ENCODE peak calls at places on chromosomes 4 and X, in six cellular contexts. J, E, F, Z, V and M are unnamed samples.

GRCh38 chr4:84920591-84920990 is 45.9 kb downstream of the WDFY3 start:
- DNase-seq in J (no peak), E (no peak), F (no peak), Z (no peak), V (no peak), M (no peak)

GRCh38 chr4:123816462-123816861 is 419.9 kb downstream of the SPRY1 start:
- DNase-seq in J (no peak), E (no peak), F (no peak), Z (no peak), V (no peak), M (no peak)

GRCh38 chr4:123622572-123622971 is 226.0 kb downstream of the SPRY1 start:
- DNase-seq in J (no peak), E (no peak), F (no peak), Z (no peak), V (no peak), M (no peak)

GRCh38 chr4:8896071-8896470 is 24.4 kb upstream of the HMX1 start:
- DNase-seq in J (no peak), E (no peak), F (no peak), Z (no peak), V (no peak), M (no peak)

GRCh38 chr4:169619518-169619957 is 840 bp upstream of the CLCN3 start:
- DNase-seq in J (no peak), E (no peak), F (peak; percentile 36), Z (peak; percentile 43), V (peak; percentile 15), M (no peak)

GRCh38 chr4:152485726-152486276 is 50.1 kb downstream of the FBXW7 start:
- DNase-seq in J (no peak), E (no peak), F (peak; percentile 9), Z (no peak), V (no peak), M (no peak)

GRCh38 chr4:39539026-39539690 is 11.9 kb upstream of the UGDH start:
- DNase-seq in J (no peak), E (no peak), F (no peak), Z (no peak), V (no peak), M (no peak)

GRCh38 chrX:119573840-119574393 is 446 bp upstream of the UBE2A start:
- DNase-seq in J (no peak), E (no peak), F (no peak), Z (peak; percentile 8), V (peak; percentile 32), M (no peak)

GRCh38 chrX:150792949-150793527 is 99.8 kb downstream of the MTMR1 start:
- DNase-seq in J (no peak), E (no peak), F (no peak), Z (no peak), V (no peak), M (no peak)

GRCh38 chr4:187606581-187606980 is 389.0 kb upstream of the ZFP42 start:
- DNase-seq in J (no peak), E (no peak), F (no peak), Z (peak; percentile 25), V (peak; percentile 3), M (no peak)

GRCh38 chr4:7338876-7339623 is 95.7 kb downstream of the PSAPL1 start:
- DNase-seq in J (no peak), E (peak; percentile 77), F (no peak), Z (no peak), V (no peak), M (no peak)

GRCh38 chr4:99811850-99812249 is 4.8 kb upstream of the DAPP1 start:
- DNase-seq in J (no peak), E (no peak), F (peak; percentile 29), Z (peak; percentile 91), V (no peak), M (no peak)

GRCh38 chr4:188198980-188199792 is 59.9 kb downstream of the TRIML1 start:
- DNase-seq in J (no peak), E (no peak), F (no peak), Z (no peak), V (no peak), M (no peak)

GRCh38 chr4:64897683-64898082 is 488.4 kb upstream of the TECRL start:
- DNase-seq in J (no peak), E (no peak), F (no peak), Z (no peak), V (no peak), M (no peak)

GRCh38 chr4:8732681-8733243 is 138.9 kb downstream of the HMX1 start:
- DNase-seq in J (no peak), E (peak; percentile 30), F (no peak), Z (no peak), V (no peak), M (no peak)

GRCh38 chr4:173252024-173252935 is 81.9 kb downstream of the HMGB2 start:
- DNase-seq in J (peak; percentile 28), E (no peak), F (no peak), Z (no peak), V (no peak), M (no peak)

GRCh38 chr4:78058591-78059523 is 1.7 kb downstream of the FRAS1 start:
- DNase-seq in J (peak; percentile 30), E (peak; percentile 84), F (no peak), Z (no peak), V (no peak), M (no peak)

GRCh38 chr4:15400911-15401671 is 26.7 kb upstream of the C1QTNF7 start:
- DNase-seq in J (no peak), E (peak; percentile 88), F (peak; percentile 8), Z (peak; percentile 85), V (no peak), M (no peak)

GRCh38 chrX:11558972-11559371 is 106.7 kb downstream of the ARHGAP6 start:
- DNase-seq in J (no peak), E (no peak), F (peak; percentile 10), Z (peak; percentile 24), V (no peak), M (no peak)

GRCh38 chr4:41361831-41362646 is 105.3 kb downstream of the UCHL1 start:
- DNase-seq in J (no peak), E (no peak), F (no peak), Z (no peak), V (peak; percentile 65), M (peak; percentile 50)

GRCh38 chrX:72023071-72023470 is 108.6 kb downstream of the RTL5 start:
- DNase-seq in J (no peak), E (peak; percentile 26), F (no peak), Z (no peak), V (no peak), M (no peak)

GRCh38 chr4:115165503-115165902 is 52.1 kb upstream of the NDST4 start:
- DNase-seq in J (no peak), E (no peak), F (no peak), Z (no peak), V (no peak), M (no peak)

GRCh38 chr4:8709050-8709728 is 116.6 kb downstream of the CPZ start:
- DNase-seq in J (no peak), E (no peak), F (no peak), Z (no peak), V (no peak), M (no peak)

GRCh38 chrX:101415180-101416130 is 7.4 kb downstream of the HNRNPH2 start:
- DNase-seq in J (peak; percentile 35), E (no peak), F (no peak), Z (peak; percentile 28), V (peak; percentile 8), M (no peak)